ENCODE peak calls at places on chromosomes 13 and 19, in four cellular contexts. J is fibroblast of mammary gland, R is IMR-90, S is stomach. K is an unnamed sample.

GRCh38 chr13:112833551-112834257 is 135.3 kb upstream of the MCF2L start:
- DNase-seq in R (no peak), J (no peak), S (no peak), K (no peak)

GRCh38 chr13:48532146-48532472 is 771 bp downstream of the RCBTB2 start:
- DNase-seq in S (no peak), J (peak; percentile 56), R (peak; percentile 52), K (no peak)

GRCh38 chr13:109479991-109480696 is 306.2 kb downstream of the IRS2 start:
- DNase-seq in J (peak; percentile 48), S (peak; percentile 45), R (peak; percentile 40), K (no peak)

GRCh38 chr19:38063921-38064320 is 156.9 kb downstream of the SIPA1L3 start:
- DNase-seq in J (no peak), R (no peak), S (no peak), K (no peak)

GRCh38 chr13:19061278-19061677 is 120.3 kb downstream of the TUBA3C start:
- DNase-seq in J (no peak), R (no peak), S (no peak), K (no peak)

GRCh38 chr13:99383511-99383921 is 76.3 kb upstream of the GPR183 start:
- DNase-seq in S (no peak), R (no peak), J (no peak), K (no peak)

GRCh38 chr19:52522555-52522954 is 4.9 kb upstream of the ZNF808 start:
- DNase-seq in J (no peak), S (no peak), R (no peak), K (no peak)

GRCh38 chr19:18364826-18365528 is 21.0 kb upstream of the GDF15 start:
- DNase-seq in R (peak; percentile 100), S (peak; percentile 92), J (peak; percentile 97), K (peak; percentile 90)

GRCh38 chr13:22055259-22055658 is 384.4 kb downstream of the FGF9 start:
- DNase-seq in J (no peak), S (no peak), R (no peak), K (no peak)

GRCh38 chr13:33872005-33872351 is 54.0 kb downstream of the RFC3 start:
- DNase-seq in S (no peak), R (no peak), J (no peak), K (no peak)

GRCh38 chr13:58935689-58936088 is 1228.0 kb downstream of the DIAPH3 start:
- DNase-seq in S (no peak), J (no peak), R (no peak), K (no peak)

GRCh38 chr19:18920400-18920799 is 885 bp downstream of the DDX49 start:
- DNase-seq in S (no peak), R (no peak), J (no peak), K (no peak)

GRCh38 chr19:29605653-29606419 is at the start of gene POP4:
- DNase-seq in R (peak; percentile 94), J (peak; percentile 92), S (peak; percentile 98), K (peak; percentile 88)

DNA sequence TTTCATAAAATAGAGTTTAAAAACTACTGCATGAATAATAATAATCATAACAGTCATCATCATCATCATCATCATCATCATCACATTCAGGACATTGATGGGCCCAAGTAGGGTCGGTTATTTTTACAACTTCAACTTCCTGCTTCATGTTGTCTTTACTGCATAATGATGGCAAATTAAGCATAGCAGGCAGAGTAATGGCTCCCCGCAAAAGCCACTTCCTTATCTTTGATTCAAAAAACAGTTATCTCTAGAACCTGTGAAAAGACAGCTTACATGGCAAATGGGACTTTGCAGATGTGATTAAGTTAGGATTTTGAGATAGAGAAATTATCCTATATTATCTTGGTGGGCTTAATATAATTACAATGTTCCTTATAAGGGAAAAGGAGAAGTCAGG is 792.9 kb downstream of the LIG4 start:
- DNase-seq in J (no peak), R (no peak), S (no peak), K (no peak)
- H3K4me3 ChIP-seq in J (no peak overlapping the region), R (no peak overlapping the region), S (no peak overlapping the region), K (no peak overlapping the region)

GRCh38 chr13:43026262-43026661 is 2.9 kb downstream of the DNAJC15 start:
- DNase-seq in R (no peak), S (no peak), J (peak; percentile 53), K (no peak)
- H3K4me3 ChIP-seq in R (no peak overlapping the region), S (no peak overlapping the region), J (no peak overlapping the region), K (no peak overlapping the region)

GRCh38 chr19:3100331-3100730 is 6.2 kb downstream of the GNA11 start:
- DNase-seq in S (no peak), J (no peak), R (no peak), K (no peak)

GRCh38 chr19:3098515-3099346 is 4.6 kb downstream of the GNA11 start:
- DNase-seq in S (peak; percentile 70), J (peak; percentile 30), R (peak; percentile 23), K (no peak)

GRCh38 chr19:3098141-3098514 is 4.0 kb downstream of the GNA11 start:
- DNase-seq in J (peak; percentile 47), S (no peak), R (no peak), K (no peak)

GRCh38 chr19:3100747-3101730 is 6.9 kb downstream of the GNA11 start:
- DNase-seq in R (no peak), S (no peak), J (no peak), K (no peak)

GRCh38 chr19:3099347-3100145 is 5.4 kb downstream of the GNA11 start:
- DNase-seq in S (no peak), J (no peak), R (no peak), K (no peak)
- H3K4me3 ChIP-seq in S (peak overlapping the region; percentile 74), J (no peak overlapping the region), R (no peak overlapping the region), K (no peak overlapping the region)

DNA sequence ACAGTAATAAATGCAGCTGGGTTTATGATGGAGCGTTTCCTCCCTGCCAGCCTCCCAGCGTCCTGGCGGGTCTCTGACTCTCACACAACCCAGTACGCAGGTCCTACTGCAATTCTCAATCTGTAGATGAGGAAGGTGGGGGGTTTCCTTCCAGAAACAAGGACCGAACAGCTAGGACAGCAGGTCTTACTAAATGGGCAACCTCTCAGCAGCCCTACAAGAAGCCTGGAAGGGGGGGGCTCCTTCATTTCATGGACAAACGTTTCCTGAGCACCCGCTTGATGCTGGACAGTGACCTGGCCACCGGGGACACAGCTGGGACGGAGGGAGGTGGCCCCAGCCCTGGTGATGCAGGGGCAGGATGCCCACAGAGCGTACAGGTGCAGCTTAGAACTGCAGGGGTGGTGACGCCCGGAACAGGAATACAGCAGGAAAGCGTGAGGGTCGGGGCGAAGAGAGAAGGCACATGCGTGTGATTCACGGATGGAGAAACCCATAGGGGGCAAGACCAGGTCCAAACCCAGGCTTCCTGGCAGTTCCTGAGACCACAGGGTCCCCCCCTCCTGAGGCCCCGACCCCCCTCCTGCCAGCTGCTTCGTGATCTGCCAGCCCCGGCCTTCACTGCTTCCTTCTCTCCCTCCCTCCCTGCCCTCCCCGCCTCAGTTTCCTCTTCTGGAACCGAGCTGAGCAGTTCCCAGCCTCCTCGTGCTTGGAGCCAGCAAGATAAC is 732 bp upstream of the C2CD4C start:
- DNase-seq in R (no peak), S (no peak), J (no peak), K (no peak)
- H3K4me3 ChIP-seq in R (peak overlapping the region; percentile 21), S (peak overlapping the region; percentile 54), J (no peak overlapping the region), K (peak overlapping the region; percentile 70)

GRCh38 chr13:39306639-39307589 is 268.7 kb downstream of the NHLRC3 start:
- DNase-seq in S (no peak), R (no peak), J (no peak), K (no peak)
- H3K4me3 ChIP-seq in S (no peak overlapping the region), R (no peak overlapping the region), J (no peak overlapping the region), K (no peak overlapping the region)

GRCh38 chr19:41914906-41915247 is 13.4 kb downstream of the ERFL start:
- DNase-seq in R (no peak), J (no peak), S (no peak), K (no peak)

GRCh38 chr19:41916033-41916424 is 12.2 kb downstream of the ERFL start:
- DNase-seq in S (no peak), J (no peak), R (no peak), K (no peak)

GRCh38 chr19:41914191-41914834 is 13.9 kb downstream of the ERFL start:
- DNase-seq in S (no peak), R (no peak), J (no peak), K (no peak)

GRCh38 chr19:41913476-41914190 is 14.6 kb downstream of the ERFL start:
- DNase-seq in R (no peak), J (no peak), S (no peak), K (no peak)

DNA sequence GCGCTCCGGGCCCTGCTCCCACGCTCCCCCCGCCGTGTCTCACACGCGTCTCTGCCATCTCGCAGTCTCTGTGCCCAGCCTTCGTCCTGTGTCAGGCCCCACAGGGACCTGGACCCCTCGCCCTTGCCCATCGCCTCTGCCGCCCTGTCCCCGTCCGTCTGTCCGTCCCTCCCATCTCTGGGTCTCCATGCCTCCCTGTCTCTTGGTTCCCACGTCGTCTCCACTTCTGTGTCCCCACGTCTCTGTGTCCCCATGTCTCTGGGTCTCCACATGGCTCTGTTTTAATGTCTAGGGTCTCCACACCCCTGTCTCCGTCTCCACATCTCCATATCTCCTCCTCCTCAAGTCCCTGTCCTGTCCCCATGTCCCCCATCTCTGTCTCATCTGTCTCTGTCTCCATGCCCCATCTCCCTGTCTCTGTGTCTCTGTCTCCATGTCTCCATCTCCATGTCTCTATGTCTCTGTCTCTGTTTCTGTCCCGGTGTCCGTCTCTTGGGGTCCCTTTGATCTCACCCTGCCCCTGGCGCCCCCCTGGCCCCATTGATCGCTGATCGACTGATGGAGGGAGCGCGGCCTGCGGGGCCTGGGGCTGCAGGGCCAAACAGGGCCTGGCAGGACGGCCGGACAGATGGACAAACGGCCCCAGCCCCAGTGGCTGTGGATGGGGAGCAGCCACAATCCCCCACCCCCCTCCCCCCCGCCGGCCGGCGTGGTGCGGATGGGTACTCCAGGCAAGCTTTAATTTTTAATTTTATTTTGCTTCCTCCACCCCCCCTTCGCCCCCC is 12.8 kb downstream of the ERFL start:
- DNase-seq in S (no peak), R (no peak), J (no peak), K (no peak)
- H3K4me3 ChIP-seq in S (no peak overlapping the region), R (no peak overlapping the region), J (no peak overlapping the region), K (no peak overlapping the region)

DNA sequence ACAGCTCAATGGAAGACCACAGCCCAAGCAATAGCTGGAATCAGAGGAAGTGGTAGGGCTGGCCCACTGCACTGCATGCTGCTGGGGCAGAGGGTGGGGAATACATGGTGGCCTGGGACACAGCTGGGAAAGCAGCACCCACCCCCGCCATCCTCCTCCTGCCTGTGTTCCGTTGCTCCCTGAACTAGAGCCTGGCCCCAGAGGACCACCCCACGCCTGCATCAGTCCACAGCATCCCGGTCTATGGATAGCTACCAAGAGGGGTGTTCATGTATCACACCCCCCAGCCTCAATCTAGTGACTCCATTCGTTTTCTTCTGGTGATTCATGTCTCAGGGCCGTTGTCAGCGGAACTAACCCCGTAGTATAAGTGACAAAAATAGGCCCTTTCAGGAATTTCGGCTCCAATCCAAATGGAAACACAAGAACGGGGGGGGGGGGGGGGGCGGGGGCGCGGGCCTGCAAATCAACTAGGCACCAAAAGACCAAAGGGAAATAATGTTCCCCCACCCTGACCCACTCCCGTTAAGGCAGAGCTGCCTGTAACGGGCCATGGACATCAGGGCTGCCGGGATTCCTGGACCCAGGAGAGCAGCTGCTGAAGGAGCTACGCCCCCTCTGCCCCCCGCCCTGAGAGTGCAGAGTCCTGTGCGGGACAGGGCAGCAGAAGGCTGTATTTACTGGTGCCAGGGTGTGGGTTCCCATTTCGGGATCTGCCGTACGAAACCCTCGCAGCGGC is 18.9 kb upstream of the EPHX3 start:
- DNase-seq in R (peak; percentile 85), S (no peak), J (peak; percentile 87), K (no peak)
- H3K4me3 ChIP-seq in R (no peak overlapping the region), S (no peak overlapping the region), J (no peak overlapping the region), K (no peak overlapping the region)

GRCh38 chr19:50204081-50204428 is 633 bp downstream of the MYH14 start:
- DNase-seq in S (no peak), R (no peak), J (no peak), K (no peak)
- H3K4me3 ChIP-seq in S (peak overlapping the region; percentile 56), R (no peak overlapping the region), J (no peak overlapping the region), K (no peak overlapping the region)

K was measured in HAP-1.